ENCODE peak calls at places on chromosomes 11 and 22, in six cellular contexts. H, J, C, U, T and E are unnamed samples.

GRCh38 chr22:19822301-19823117 is 32.2 kb downstream of the GNB1L start:
- DNase-seq in H (peak), J (peak), C (no peak), U (no peak), T (peak), E (no peak)

GRCh38 chr22:20066617-20067383 is 13.2 kb upstream of the DGCR8 start:
- DNase-seq in H (no peak), J (peak), C (no peak), U (no peak), T (no peak), E (no peak)

GRCh38 chr11:29432719-29433325 is 584.0 kb downstream of the KCNA4 start:
- DNase-seq in H (no peak), J (no peak), C (no peak), U (no peak), T (no peak), E (peak)

GRCh38 chr11:9313648-9314290 is 624 bp downstream of the TMEM41B start:
- DNase-seq in H (no peak), J (no peak), C (no peak), U (peak), T (no peak), E (no peak)

GRCh38 chr22:17970205-17970708 is 54.1 kb downstream of the MICAL3 start:
- DNase-seq in H (no peak), J (no peak), C (no peak), U (no peak), T (no peak), E (no peak)

GRCh38 chr11:105802390-105802789 is 192.5 kb downstream of the GRIA4 start:
- DNase-seq in H (no peak), J (no peak), C (no peak), U (no peak), T (no peak), E (no peak)

GRCh38 chr11:2217211-2218081 is 45.8 kb upstream of the TH start:
- DNase-seq in H (no peak), J (peak), C (peak), U (no peak), T (peak), E (no peak)

GRCh38 chr11:3191586-3192324 is 26.6 kb upstream of the OSBPL5 start:
- DNase-seq in H (no peak), J (peak), C (no peak), U (no peak), T (no peak), E (no peak)

GRCh38 chr22:38298312-38299000 is 18.8 kb downstream of the CSNK1E start:
- DNase-seq in H (peak), J (no peak), C (no peak), U (peak), T (no peak), E (peak)

GRCh38 chr11:101914349-101914736 is 467 bp upstream of the CEP126 start:
- DNase-seq in H (no peak), J (no peak), C (no peak), U (no peak), T (no peak), E (peak)

GRCh38 chr11:114166897-114167323 is 107.4 kb downstream of the ZBTB16 start:
- DNase-seq in H (no peak), J (no peak), C (no peak), U (peak), T (no peak), E (no peak)

GRCh38 chr11:103279821-103280220 is 170.6 kb downstream of the DYNC2H1 start:
- DNase-seq in H (no peak), J (no peak), C (no peak), U (no peak), T (no peak), E (no peak)

GRCh38 chr11:69661413-69661715 is 13.8 kb downstream of the LTO1 start:
- DNase-seq in H (no peak), J (no peak), C (no peak), U (no peak), T (no peak), E (no peak)

GRCh38 chr11:617248-617911 is 1.6 kb upstream of the IRF7 start:
- DNase-seq in H (no peak), J (peak), C (peak), U (no peak), T (no peak), E (no peak)

GRCh38 chr11:78079232-78080083 is at the start of gene NDUFC2:
- DNase-seq in H (peak), J (peak), C (peak), U (peak), T (peak), E (peak)
- TF ChIP-seq POLR2A in H (peak), J (peak), C (peak), U (no peak), T (peak), E (peak)

DNA sequence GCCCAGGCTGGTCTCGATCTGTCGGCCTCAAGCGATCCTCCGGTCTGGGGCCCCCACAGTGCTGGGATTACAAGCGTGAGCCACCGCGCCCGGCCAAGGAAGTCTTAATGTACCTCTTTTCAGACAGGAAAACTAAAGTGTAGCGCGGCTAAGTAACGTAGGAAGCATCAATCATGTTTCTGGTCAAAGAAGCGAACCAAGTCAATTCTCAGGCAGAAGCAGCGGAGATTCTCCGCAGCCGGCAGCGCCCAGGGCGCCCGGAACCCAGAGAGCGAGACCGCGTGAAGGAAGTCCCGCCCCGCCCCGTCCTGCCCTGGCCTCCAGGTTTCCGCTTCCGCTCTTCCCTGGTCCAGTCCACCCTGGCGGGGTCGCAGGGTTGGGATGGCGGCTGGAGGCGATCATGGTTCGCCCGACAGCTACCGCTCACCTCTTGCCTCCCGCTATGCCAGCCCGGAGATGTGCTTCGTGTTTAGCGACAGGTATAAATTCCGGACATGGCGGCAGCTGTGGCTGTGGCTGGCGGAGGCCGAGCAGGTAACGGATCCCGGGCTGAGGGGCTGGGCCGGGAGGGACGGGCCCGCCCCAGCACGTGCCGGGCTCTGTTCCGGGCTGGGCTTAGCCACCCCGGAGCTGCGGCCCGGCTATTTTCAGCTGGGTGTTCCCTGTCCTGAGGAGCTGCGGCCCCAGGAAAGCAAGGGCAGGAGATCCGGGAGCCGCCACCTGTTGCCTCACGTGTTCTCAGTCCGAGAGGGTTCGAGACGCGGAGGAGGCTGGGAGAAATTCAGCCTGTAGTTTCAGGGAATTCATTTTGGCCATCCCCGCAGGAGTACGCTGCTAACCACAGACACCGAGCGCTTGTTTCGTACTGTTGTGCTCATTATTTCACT is at the start of gene ADSL:
- DNase-seq in H (peak), J (peak), C (peak), U (peak), T (peak), E (peak)
- TF ChIP-seq POLR2A in H (peak), J (peak), C (no peak), U (no peak), T (peak), E (peak)

GRCh38 chr11:64244966-64245365 is 1.8 kb downstream of the PPP1R14B start:
- DNase-seq in H (no peak), J (no peak), C (no peak), U (no peak), T (no peak), E (no peak)

GRCh38 chr11:64246874-64247728 is at the start of gene PPP1R14B:
- DNase-seq in H (peak), J (peak), C (peak), U (peak), T (peak), E (no peak)

GRCh38 chr11:64245401-64245796 is 1.3 kb downstream of the PPP1R14B start:
- DNase-seq in H (no peak), J (no peak), C (no peak), U (no peak), T (no peak), E (no peak)

GRCh38 chr11:64244107-64244506 is 2.6 kb downstream of the PPP1R14B start:
- DNase-seq in H (no peak), J (no peak), C (no peak), U (no peak), T (no peak), E (no peak)

GRCh38 chr11:64245797-64246623 is 733 bp downstream of the PPP1R14B start:
- DNase-seq in H (no peak), J (no peak), C (peak), U (peak), T (peak), E (no peak)
- TF ChIP-seq POLR2A in H (peak), J (no peak), C (no peak), U (no peak), T (no peak), E (peak)

GRCh38 chr11:65498977-65499712 is at the start of gene MALAT1:
- DNase-seq in H (no peak), J (peak), C (peak), U (peak), T (peak), E (no peak)
- TF ChIP-seq POLR2A in H (peak), J (peak), C (peak), U (peak), T (peak), E (peak)